ENCODE peak calls at places on chromosome 1, in five cellular contexts. G is tibial nerve, O is K562, L is IMR-90, W is mammary epithelial cell. K is an unnamed sample.

GRCh38 chr1:172727956-172728603 is 69.2 kb downstream of the FASLG start:
- DNase-seq in G (no peak), O (peak; percentile 73), L (peak; percentile 29), W (peak; percentile 39), K (no peak)

GRCh38 chr1:172991674-172992400 is 58.9 kb downstream of the TNFSF18 start:
- DNase-seq in G (no peak), O (no peak), L (no peak), W (no peak), K (no peak)

GRCh38 chr1:21325231-21325718 is 35.0 kb upstream of the ECE1 start:
- DNase-seq in G (no peak), O (no peak), L (no peak), W (peak; percentile 26), K (no peak)

GRCh38 chr1:207312604-207312920 is 8.9 kb upstream of the CD55 start:
- DNase-seq in G (no peak), O (no peak), L (no peak), W (no peak), K (no peak)

GRCh38 chr1:49051647-49052046 is 275.0 kb upstream of the BEND5 start:
- DNase-seq in G (no peak), O (no peak), L (no peak), W (no peak), K (no peak)

GRCh38 chr1:88221396-88221795 is 462.7 kb upstream of the PKN2 start:
- DNase-seq in G (no peak), O (no peak), L (peak; percentile 13), W (no peak), K (no peak)

GRCh38 chr1:28778021-28778420 is 33.9 kb upstream of the OPRD1 start:
- DNase-seq in G (no peak), O (no peak), L (no peak), W (no peak), K (no peak)

GRCh38 chr1:1181938-1182410 is 8.3 kb downstream of the TTLL10 start:
- DNase-seq in G (no peak), O (no peak), L (no peak), W (no peak), K (no peak)

GRCh38 chr1:66256629-66257575 is 277.1 kb upstream of the SGIP1 start:
- DNase-seq in G (no peak), O (no peak), L (no peak), W (no peak), K (no peak)

GRCh38 chr1:52002038-52002917 is 11.8 kb upstream of the RAB3B start:
- DNase-seq in G (no peak), O (peak; percentile 91), L (peak; percentile 95), W (peak; percentile 75), K (peak; percentile 38)

GRCh38 chr1:29043270-29043971 is 80.3 kb downstream of the TMEM200B start:
- DNase-seq in G (no peak), O (no peak), L (no peak), W (no peak), K (no peak)

GRCh38 chr1:116377564-116378529 is 4.8 kb downstream of the ATP1A1 start:
- DNase-seq in G (peak; percentile 22), O (peak; percentile 50), L (peak; percentile 96), W (peak; percentile 92), K (peak; percentile 6)

DNA sequence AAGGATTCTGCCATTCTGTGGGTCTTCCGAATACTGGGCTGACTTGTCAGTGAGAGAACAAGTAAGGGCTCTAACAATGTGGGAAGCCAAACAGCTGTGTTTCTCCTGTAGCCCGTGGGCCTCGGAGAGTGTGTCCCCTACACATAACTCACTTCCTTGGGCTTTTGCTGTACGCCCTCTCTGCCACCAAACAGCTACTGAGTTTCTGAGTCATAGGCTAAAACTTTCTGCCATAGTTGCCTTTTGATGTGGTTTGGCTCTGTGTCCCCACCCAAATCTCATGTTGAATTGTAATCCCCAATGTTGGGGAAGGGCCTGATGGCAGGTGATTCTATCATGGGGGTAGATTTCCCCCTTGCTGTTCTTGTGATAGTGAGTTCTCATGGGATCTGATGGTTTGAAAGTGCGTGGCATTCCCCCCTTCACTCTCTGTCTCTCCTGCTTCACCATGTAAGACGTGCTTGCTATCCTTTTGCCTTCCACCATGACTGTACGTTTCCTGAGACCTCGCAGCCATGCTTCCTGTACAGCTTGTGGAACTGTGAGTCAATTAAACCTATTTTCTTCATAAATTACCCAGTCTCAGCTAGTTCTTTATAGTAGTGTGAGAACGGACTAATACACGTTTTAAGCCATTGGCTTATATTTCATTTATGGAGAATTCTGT is 194.8 kb upstream of the HMCN1 start:
- DNase-seq in G (no peak), O (no peak), L (no peak), W (no peak), K (no peak)
- H3K4me1 ChIP-seq in G (no peaks in the 10 kb centered on the region), O (no peaks in the 10 kb centered on the region), L (peaks cover 14% of the 10 kb centered on the region), W (no peaks in the 10 kb centered on the region), K (no peaks in the 10 kb centered on the region)

GRCh38 chr1:209491031-209491430 is 92.5 kb upstream of the CAMK1G start:
- DNase-seq in G (no peak), O (no peak), L (no peak), W (no peak), K (no peak)

GRCh38 chr1:209493584-209493983 is 89.9 kb upstream of the CAMK1G start:
- DNase-seq in G (no peak), O (no peak), L (no peak), W (no peak), K (no peak)

GRCh38 chr1:209491496-209491895 is 92.0 kb upstream of the CAMK1G start:
- DNase-seq in G (no peak), O (no peak), L (no peak), W (no peak), K (no peak)

GRCh38 chr1:209490013-209490412 is 93.5 kb upstream of the CAMK1G start:
- DNase-seq in G (no peak), O (no peak), L (peak; percentile 25), W (peak; percentile 26), K (no peak)

GRCh38 chr1:209491897-209492296 is 91.6 kb upstream of the CAMK1G start:
- DNase-seq in G (no peak), O (no peak), L (no peak), W (no peak), K (no peak)
- H3K4me3 ChIP-seq in G (no peak overlapping the region), O (no peak overlapping the region), L (no peak overlapping the region), W (no peak overlapping the region), K (no peak overlapping the region)

GRCh38 chr1:177784394-177784793 is 185.5 kb downstream of the SEC16B start:
- DNase-seq in G (no peak), O (no peak), L (no peak), W (no peak), K (no peak)

GRCh38 chr1:177780096-177780700 is 189.7 kb downstream of the SEC16B start:
- DNase-seq in G (no peak), O (no peak), L (peak; percentile 57), W (peak; percentile 51), K (no peak)

GRCh38 chr1:177786346-177786745 is 183.5 kb downstream of the SEC16B start:
- DNase-seq in G (no peak), O (no peak), L (no peak), W (no peak), K (no peak)

GRCh38 chr1:177779325-177779965 is 190.4 kb downstream of the SEC16B start:
- DNase-seq in G (no peak), O (no peak), L (no peak), W (no peak), K (no peak)

GRCh38 chr1:177783052-177783451 is 186.8 kb downstream of the SEC16B start:
- DNase-seq in G (no peak), O (no peak), L (no peak), W (no peak), K (no peak)
- TF ChIP-seq CTCF in G (no peak), O (no peak), L (no peak), W (no peak), K (no peak)

GRCh38 chr1:169483500-169483966 is 2.2 kb downstream of the SLC19A2 start:
- DNase-seq in G (no peak), O (peak; percentile 72), L (peak; percentile 79), W (no peak), K (no peak)

GRCh38 chr1:169484683-169485426 is 889 bp downstream of the SLC19A2 start:
- DNase-seq in G (peak; percentile 18), O (peak; percentile 70), L (peak; percentile 82), W (peak; percentile 60), K (peak; percentile 56)

GRCh38 chr1:169486281-169486904 is 649 bp upstream of the SLC19A2 start:
- DNase-seq in G (no peak), O (peak; percentile 38), L (peak; percentile 66), W (no peak), K (no peak)

GRCh38 chr1:169485427-169486280 is at the start of gene SLC19A2:
- DNase-seq in G (peak; percentile 100), O (peak; percentile 100), L (peak; percentile 99), W (peak; percentile 99), K (peak; percentile 84)

GRCh38 chr1:169484107-169484506 is 1.6 kb downstream of the SLC19A2 start:
- DNase-seq in G (no peak), O (peak; percentile 29), L (no peak), W (peak; percentile 6), K (no peak)
- H3K4me1 ChIP-seq in G (no peaks in the 10 kb centered on the region), O (peaks cover 18% of the 10 kb centered on the region), L (peaks cover 5% of the 10 kb centered on the region), W (peaks cover 26% of the 10 kb centered on the region), K (peaks cover 20% of the 10 kb centered on the region)